ENCODE peak calls at places on chromosomes 16 and 17, in nine cellular contexts. G is SHP77, J is astrocyte of the cerebellum, B is nephron progenitor cell, C is anterior cingulate cortex, L is uterus, F is GM10248, I is ascending aorta, O is left cardiac atrium. V is an unnamed sample.

GRCh38 chr17:50196826-50197225 is 4.6 kb downstream of the COL1A1 start:
- DNase-seq in B (no peak), J (no peak), G (no peak), F (no peak), C (no peak), L (no peak), O (no peak), I (no peak), V (no peak)

GRCh38 chr16:69924777-69925191 is 26.4 kb upstream of the CLEC18A start:
- DNase-seq in J (peak; percentile 40), L (peak; percentile 83), F (no peak), O (peak; percentile 84), G (no peak), I (peak; percentile 46), B (peak; percentile 12), C (no peak), V (no peak)

GRCh38 chr16:46822270-46822669 is 8.7 kb downstream of the C16orf87 start:
- DNase-seq in J (peak; percentile 20), F (peak; percentile 42), I (no peak), O (no peak), B (no peak), C (no peak), G (no peak), L (no peak), V (peak; percentile 83)

GRCh38 chr17:82619641-82620040 is 28.6 kb downstream of the WDR45B start:
- DNase-seq in J (no peak), L (no peak), I (no peak), O (no peak), G (no peak), C (no peak), B (no peak), F (no peak), V (no peak)

GRCh38 chr16:66366433-66367299 is at the start of gene CDH5:
- DNase-seq in L (peak; percentile 62), J (peak; percentile 73), I (no peak), C (no peak), F (no peak), G (no peak), O (peak; percentile 88), B (no peak), V (no peak)

GRCh38 chr16:9522589-9522988 is 431.1 kb downstream of the HAPSTR1 start:
- DNase-seq in L (no peak), O (no peak), G (no peak), F (no peak), J (no peak), I (no peak), C (no peak), B (no peak), V (no peak)

GRCh38 chr16:1333149-1333812 is at the start of gene BAIAP3:
- DNase-seq in G (peak; percentile 7), J (no peak), I (no peak), F (peak; percentile 77), B (peak; percentile 77), O (peak; percentile 56), L (no peak), C (no peak), V (peak; percentile 52)

GRCh38 chr16:84513111-84514065 is 8.9 kb upstream of the MEAK7 start:
- DNase-seq in C (no peak), L (no peak), I (no peak), J (peak; percentile 57), G (no peak), O (no peak), F (no peak), B (no peak), V (no peak)

GRCh38 chr16:66484453-66485213 is 57.5 kb downstream of the BEAN1 start:
- DNase-seq in F (no peak), L (peak; percentile 13), C (no peak), J (no peak), G (peak; percentile 20), O (no peak), I (no peak), B (no peak), V (peak; percentile 33)

GRCh38 chr17:11643851-11644250 is 45.6 kb downstream of the DNAH9 start:
- DNase-seq in I (no peak), J (no peak), B (no peak), C (no peak), G (no peak), O (no peak), L (no peak), F (no peak), V (no peak)

GRCh38 chr17:75272848-75273184 is 1.8 kb upstream of the MIF4GD start:
- DNase-seq in B (no peak), O (no peak), I (no peak), L (no peak), C (no peak), F (no peak), G (no peak), J (no peak), V (no peak)

GRCh38 chr16:72878301-72879269 is 169.3 kb downstream of the ZFHX3 start:
- DNase-seq in G (no peak), J (no peak), B (no peak), O (no peak), F (no peak), C (no peak), I (no peak), L (peak; percentile 36), V (no peak)

V was measured in GM12865.